ENCODE peak calls at places on chromosome 14, in five cellular contexts. One of them, this sample, is unnamed.

GRCh38 chr14:62168564-62169155 is 406.4 kb downstream of the SNAPC1 start:
- DNase-seq in activated CD4-positive, alpha-beta T cell treated with anti-CD3 and anti-CD28 coated beads for 24 hours: no peak
- DNase-seq in HL-60: no peak
- DNase-seq in cardiac fibroblast: peak
- DNase-seq in GM20000: no peak
- DNase-seq in this sample: no peak

GRCh38 chr14:24117179-24117578 is 2.4 kb upstream of the NRL start:
- DNase-seq in activated CD4-positive, alpha-beta T cell treated with anti-CD3 and anti-CD28 coated beads for 24 hours: no peak
- DNase-seq in HL-60: no peak
- DNase-seq in cardiac fibroblast: no peak
- DNase-seq in GM20000: no peak
- DNase-seq in this sample: no peak

GRCh38 chr14:105855893-105856675 is 329.7 kb downstream of the TMEM121 start:
- DNase-seq in activated CD4-positive, alpha-beta T cell treated with anti-CD3 and anti-CD28 coated beads for 24 hours: no peak
- DNase-seq in HL-60: no peak
- DNase-seq in cardiac fibroblast: no peak
- DNase-seq in GM20000: peak
- DNase-seq in this sample: no peak

GRCh38 chr14:91891081-91891480 is 23.7 kb upstream of the TC2N start:
- DNase-seq in activated CD4-positive, alpha-beta T cell treated with anti-CD3 and anti-CD28 coated beads for 24 hours: no peak
- DNase-seq in HL-60: no peak
- DNase-seq in cardiac fibroblast: no peak
- DNase-seq in GM20000: no peak
- DNase-seq in this sample: no peak

GRCh38 chr14:101476931-101477553 is 84.3 kb upstream of the DIO3 start:
- DNase-seq in activated CD4-positive, alpha-beta T cell treated with anti-CD3 and anti-CD28 coated beads for 24 hours: no peak
- DNase-seq in HL-60: peak
- DNase-seq in cardiac fibroblast: no peak
- DNase-seq in GM20000: no peak
- DNase-seq in this sample: no peak

GRCh38 chr14:104518659-104519350 is 60.8 kb upstream of the C14orf180 start:
- DNase-seq in activated CD4-positive, alpha-beta T cell treated with anti-CD3 and anti-CD28 coated beads for 24 hours: no peak
- DNase-seq in HL-60: no peak
- DNase-seq in cardiac fibroblast: no peak
- DNase-seq in GM20000: no peak
- DNase-seq in this sample: no peak

GRCh38 chr14:64400829-64401459 is 12.8 kb downstream of the MTHFD1 start:
- DNase-seq in activated CD4-positive, alpha-beta T cell treated with anti-CD3 and anti-CD28 coated beads for 24 hours: no peak
- DNase-seq in HL-60: no peak
- DNase-seq in cardiac fibroblast: no peak
- DNase-seq in GM20000: no peak
- DNase-seq in this sample: no peak

GRCh38 chr14:55512421-55512820 is 67.6 kb upstream of the KTN1 start:
- DNase-seq in activated CD4-positive, alpha-beta T cell treated with anti-CD3 and anti-CD28 coated beads for 24 hours: no peak
- DNase-seq in HL-60: no peak
- DNase-seq in cardiac fibroblast: no peak
- DNase-seq in GM20000: no peak
- DNase-seq in this sample: no peak

GRCh38 chr14:106023411-106023810 is 497.0 kb downstream of the TMEM121 start:
- DNase-seq in activated CD4-positive, alpha-beta T cell treated with anti-CD3 and anti-CD28 coated beads for 24 hours: no peak
- DNase-seq in HL-60: no peak
- DNase-seq in cardiac fibroblast: no peak
- DNase-seq in GM20000: no peak
- DNase-seq in this sample: no peak

GRCh38 chr14:77886010-77886409 is 86.1 kb downstream of the ADCK1 start:
- DNase-seq in activated CD4-positive, alpha-beta T cell treated with anti-CD3 and anti-CD28 coated beads for 24 hours: no peak
- DNase-seq in HL-60: no peak
- DNase-seq in cardiac fibroblast: no peak
- DNase-seq in GM20000: no peak
- DNase-seq in this sample: no peak

GRCh38 chr14:36952702-36953101 is 219.7 kb downstream of the SLC25A21 start:
- DNase-seq in activated CD4-positive, alpha-beta T cell treated with anti-CD3 and anti-CD28 coated beads for 24 hours: no peak
- DNase-seq in HL-60: no peak
- DNase-seq in cardiac fibroblast: peak
- DNase-seq in GM20000: no peak
- DNase-seq in this sample: no peak

GRCh38 chr14:91063119-91063518 is 2.7 kb upstream of the RPS6KA5 start:
- DNase-seq in activated CD4-positive, alpha-beta T cell treated with anti-CD3 and anti-CD28 coated beads for 24 hours: no peak
- DNase-seq in HL-60: peak
- DNase-seq in cardiac fibroblast: peak
- DNase-seq in GM20000: peak
- DNase-seq in this sample: peak

GRCh38 chr14:22379727-22380126 is 209.3 kb downstream of the DAD1 start:
- DNase-seq in activated CD4-positive, alpha-beta T cell treated with anti-CD3 and anti-CD28 coated beads for 24 hours: no peak
- DNase-seq in HL-60: no peak
- DNase-seq in cardiac fibroblast: peak
- DNase-seq in GM20000: no peak
- DNase-seq in this sample: no peak

GRCh38 chr14:106879241-106879640 is 1352.9 kb downstream of the TMEM121 start:
- DNase-seq in activated CD4-positive, alpha-beta T cell treated with anti-CD3 and anti-CD28 coated beads for 24 hours: peak
- DNase-seq in HL-60: peak
- DNase-seq in cardiac fibroblast: peak
- DNase-seq in GM20000: peak
- DNase-seq in this sample: peak

GRCh38 chr14:79285263-79285662 is 926.0 kb downstream of the DIO2 start:
- DNase-seq in activated CD4-positive, alpha-beta T cell treated with anti-CD3 and anti-CD28 coated beads for 24 hours: no peak
- DNase-seq in HL-60: no peak
- DNase-seq in cardiac fibroblast: no peak
- DNase-seq in GM20000: no peak
- DNase-seq in this sample: no peak

GRCh38 chr14:24377126-24377525 is 9.1 kb downstream of the NFATC4 start:
- DNase-seq in activated CD4-positive, alpha-beta T cell treated with anti-CD3 and anti-CD28 coated beads for 24 hours: no peak
- DNase-seq in HL-60: no peak
- DNase-seq in cardiac fibroblast: no peak
- DNase-seq in GM20000: no peak
- DNase-seq in this sample: no peak

GRCh38 chr14:79861111-79861510 is 350.2 kb downstream of the DIO2 start:
- DNase-seq in activated CD4-positive, alpha-beta T cell treated with anti-CD3 and anti-CD28 coated beads for 24 hours: no peak
- DNase-seq in HL-60: no peak
- DNase-seq in cardiac fibroblast: peak
- DNase-seq in GM20000: no peak
- DNase-seq in this sample: no peak

GRCh38 chr14:76407449-76408150 is 31.7 kb downstream of the ESRRB start:
- DNase-seq in activated CD4-positive, alpha-beta T cell treated with anti-CD3 and anti-CD28 coated beads for 24 hours: no peak
- DNase-seq in HL-60: no peak
- DNase-seq in cardiac fibroblast: no peak
- DNase-seq in GM20000: no peak
- DNase-seq in this sample: no peak

GRCh38 chr14:30267141-30267540 is 291.8 kb upstream of the G2E3 start:
- DNase-seq in activated CD4-positive, alpha-beta T cell treated with anti-CD3 and anti-CD28 coated beads for 24 hours: no peak
- DNase-seq in HL-60: no peak
- DNase-seq in cardiac fibroblast: peak
- DNase-seq in GM20000: no peak
- DNase-seq in this sample: no peak

GRCh38 chr14:68527329-68527851 is 265.5 kb downstream of the ZFP36L1 start:
- DNase-seq in activated CD4-positive, alpha-beta T cell treated with anti-CD3 and anti-CD28 coated beads for 24 hours: no peak
- DNase-seq in HL-60: no peak
- DNase-seq in cardiac fibroblast: peak
- DNase-seq in GM20000: no peak
- DNase-seq in this sample: no peak

GRCh38 chr14:63908667-63909264 is 56.0 kb downstream of the SYNE2 start:
- DNase-seq in activated CD4-positive, alpha-beta T cell treated with anti-CD3 and anti-CD28 coated beads for 24 hours: no peak
- DNase-seq in HL-60: no peak
- DNase-seq in cardiac fibroblast: no peak
- DNase-seq in GM20000: peak
- DNase-seq in this sample: no peak

GRCh38 chr14:71698698-71699097 is 233.5 kb upstream of the RGS6 start:
- DNase-seq in activated CD4-positive, alpha-beta T cell treated with anti-CD3 and anti-CD28 coated beads for 24 hours: no peak
- DNase-seq in HL-60: no peak
- DNase-seq in cardiac fibroblast: no peak
- DNase-seq in GM20000: no peak
- DNase-seq in this sample: no peak

GRCh38 chr14:50501642-50502041 is 30.7 kb downstream of the MAP4K5 start:
- DNase-seq in activated CD4-positive, alpha-beta T cell treated with anti-CD3 and anti-CD28 coated beads for 24 hours: no peak
- DNase-seq in HL-60: no peak
- DNase-seq in cardiac fibroblast: peak
- DNase-seq in GM20000: no peak
- DNase-seq in this sample: no peak

GRCh38 chr14:80464531-80465149 is 253.3 kb upstream of the DIO2 start:
- DNase-seq in activated CD4-positive, alpha-beta T cell treated with anti-CD3 and anti-CD28 coated beads for 24 hours: no peak
- DNase-seq in HL-60: no peak
- DNase-seq in cardiac fibroblast: no peak
- DNase-seq in GM20000: no peak
- DNase-seq in this sample: no peak

GRCh38 chr14:88983755-88984154 is 159.3 kb downstream of the TTC8 start:
- DNase-seq in activated CD4-positive, alpha-beta T cell treated with anti-CD3 and anti-CD28 coated beads for 24 hours: no peak
- DNase-seq in HL-60: no peak
- DNase-seq in cardiac fibroblast: peak
- DNase-seq in GM20000: no peak
- DNase-seq in this sample: no peak

GRCh38 chr14:95886366-95886765 is 9.7 kb downstream of the TUNAR start:
- DNase-seq in activated CD4-positive, alpha-beta T cell treated with anti-CD3 and anti-CD28 coated beads for 24 hours: no peak
- DNase-seq in HL-60: no peak
- DNase-seq in cardiac fibroblast: no peak
- DNase-seq in GM20000: no peak
- DNase-seq in this sample: no peak

GRCh38 chr14:74836251-74836957 is 39.5 kb downstream of the PROX2 start:
- DNase-seq in activated CD4-positive, alpha-beta T cell treated with anti-CD3 and anti-CD28 coated beads for 24 hours: no peak
- DNase-seq in HL-60: no peak
- DNase-seq in cardiac fibroblast: peak
- DNase-seq in GM20000: no peak
- DNase-seq in this sample: no peak

GRCh38 chr14:54660712-54661111 is 93.8 kb downstream of the SAMD4A start:
- DNase-seq in activated CD4-positive, alpha-beta T cell treated with anti-CD3 and anti-CD28 coated beads for 24 hours: no peak
- DNase-seq in HL-60: no peak
- DNase-seq in cardiac fibroblast: no peak
- DNase-seq in GM20000: no peak
- DNase-seq in this sample: no peak

GRCh38 chr14:31251028-31251958 is 43.7 kb upstream of the HECTD1 start:
- DNase-seq in activated CD4-positive, alpha-beta T cell treated with anti-CD3 and anti-CD28 coated beads for 24 hours: no peak
- DNase-seq in HL-60: no peak
- DNase-seq in cardiac fibroblast: no peak
- DNase-seq in GM20000: no peak
- DNase-seq in this sample: no peak

GRCh38 chr14:58732387-58732786 is 94.6 kb downstream of the DACT1 start:
- DNase-seq in activated CD4-positive, alpha-beta T cell treated with anti-CD3 and anti-CD28 coated beads for 24 hours: peak
- DNase-seq in HL-60: no peak
- DNase-seq in cardiac fibroblast: no peak
- DNase-seq in GM20000: no peak
- DNase-seq in this sample: no peak

GRCh38 chr14:91396959-91397815 is 20.4 kb downstream of the CCDC88C start:
- DNase-seq in activated CD4-positive, alpha-beta T cell treated with anti-CD3 and anti-CD28 coated beads for 24 hours: no peak
- DNase-seq in HL-60: peak
- DNase-seq in cardiac fibroblast: no peak
- DNase-seq in GM20000: peak
- DNase-seq in this sample: peak

GRCh38 chr14:105879867-105880561 is 353.6 kb downstream of the TMEM121 start:
- DNase-seq in activated CD4-positive, alpha-beta T cell treated with anti-CD3 and anti-CD28 coated beads for 24 hours: no peak
- DNase-seq in HL-60: no peak
- DNase-seq in cardiac fibroblast: no peak
- DNase-seq in GM20000: no peak
- DNase-seq in this sample: no peak

GRCh38 chr14:31096255-31096654 is 70.1 kb upstream of the STRN3 start:
- DNase-seq in activated CD4-positive, alpha-beta T cell treated with anti-CD3 and anti-CD28 coated beads for 24 hours: no peak
- DNase-seq in HL-60: no peak
- DNase-seq in cardiac fibroblast: peak
- DNase-seq in GM20000: no peak
- DNase-seq in this sample: no peak